ENCODE peak calls at places on chromosomes 2 and 18, in seven cellular contexts. U, M, E, H, T, Z and W are unnamed samples.

GRCh38 chr18:31657823-31658669 is 26.3 kb downstream of the B4GALT6 start:
- DNase-seq in U (no peak), M (no peak), E (no peak), H (no peak), T (no peak), Z (no peak), W (no peak)

GRCh38 chr2:235614900-235615712 is 121.3 kb downstream of the AGAP1 start:
- DNase-seq in U (peak; percentile 45), M (peak; percentile 85), E (no peak), H (peak; percentile 57), T (no peak), Z (no peak), W (peak; percentile 93)

GRCh38 chr2:120118018-120118417 is 105.1 kb downstream of the EPB41L5 start:
- DNase-seq in U (no peak), M (no peak), E (no peak), H (no peak), T (no peak), Z (no peak), W (no peak)

GRCh38 chr2:152335851-152336102 is 803 bp downstream of the FMNL2 start:
- DNase-seq in U (no peak), M (no peak), E (no peak), H (no peak), T (no peak), Z (no peak), W (no peak)

GRCh38 chr2:27622921-27623384 is 5.9 kb downstream of the CCDC121 start:
- DNase-seq in U (no peak), M (peak; percentile 84), E (no peak), H (no peak), T (no peak), Z (no peak), W (no peak)

GRCh38 chr18:23399067-23399466 is 54.0 kb upstream of the RIOK3 start:
- DNase-seq in U (no peak), M (no peak), E (no peak), H (no peak), T (no peak), Z (no peak), W (no peak)

GRCh38 chr18:33916200-33916599 is 308.5 kb downstream of the NOL4 start:
- DNase-seq in U (no peak), M (no peak), E (no peak), H (no peak), T (no peak), Z (peak; percentile 1), W (no peak)

GRCh38 chr2:283996-284794 is 3.7 kb downstream of the ALKAL2 start:
- DNase-seq in U (no peak), M (peak; percentile 52), E (no peak), H (no peak), T (peak; percentile 37), Z (no peak), W (no peak)

GRCh38 chr2:3667151-3667631 is 9.2 kb downstream of the ALLC start:
- DNase-seq in U (no peak), M (peak; percentile 92), E (no peak), H (no peak), T (peak; percentile 87), Z (no peak), W (no peak)

GRCh38 chr2:55923091-55923977 is at the start of gene EFEMP1:
- DNase-seq in U (peak; percentile 52), M (peak; percentile 62), E (no peak), H (peak; percentile 52), T (no peak), Z (no peak), W (peak; percentile 79)

GRCh38 chr18:31206787-31207381 is 44.2 kb upstream of the DSC1 start:
- DNase-seq in U (peak; percentile 44), M (peak; percentile 23), E (peak; percentile 97), H (peak; percentile 13), T (no peak), Z (peak; percentile 23), W (peak; percentile 82)

GRCh38 chr18:48075707-48076093 is 145.2 kb upstream of the SMAD2 start:
- DNase-seq in U (no peak), M (no peak), E (no peak), H (no peak), T (no peak), Z (no peak), W (no peak)

GRCh38 chr18:36314098-36314497 is 16.6 kb downstream of the FHOD3 start:
- DNase-seq in U (peak; percentile 60), M (peak; percentile 55), E (no peak), H (peak; percentile 49), T (no peak), Z (no peak), W (no peak)

GRCh38 chr2:32356735-32357544 is at the start of gene BIRC6:
- DNase-seq in U (peak; percentile 99), M (peak; percentile 95), E (peak; percentile 92), H (peak; percentile 93), T (peak; percentile 98), Z (peak; percentile 86), W (peak; percentile 98)
- TF ChIP-seq POLR2A in U (peak; percentile 75), M (peak; percentile 93), E (peak; percentile 78), H (peak; percentile 52), T (peak; percentile 72), Z (peak; percentile 74), W (peak; percentile 54)

GRCh38 chr18:58712930-58713329 is 41.7 kb downstream of the MALT1 start:
- DNase-seq in U (no peak), M (no peak), E (no peak), H (no peak), T (no peak), Z (no peak), W (no peak)

GRCh38 chr18:58714259-58714658 is 43.0 kb downstream of the MALT1 start:
- DNase-seq in U (no peak), M (no peak), E (no peak), H (no peak), T (no peak), Z (no peak), W (no peak)

GRCh38 chr18:58716046-58716766 is 44.9 kb downstream of the MALT1 start:
- DNase-seq in U (no peak), M (peak; percentile 56), E (no peak), H (no peak), T (no peak), Z (no peak), W (no peak)

GRCh38 chr18:58715540-58715939 is 44.3 kb downstream of the MALT1 start:
- DNase-seq in U (no peak), M (no peak), E (no peak), H (no peak), T (no peak), Z (no peak), W (no peak)

DNA sequence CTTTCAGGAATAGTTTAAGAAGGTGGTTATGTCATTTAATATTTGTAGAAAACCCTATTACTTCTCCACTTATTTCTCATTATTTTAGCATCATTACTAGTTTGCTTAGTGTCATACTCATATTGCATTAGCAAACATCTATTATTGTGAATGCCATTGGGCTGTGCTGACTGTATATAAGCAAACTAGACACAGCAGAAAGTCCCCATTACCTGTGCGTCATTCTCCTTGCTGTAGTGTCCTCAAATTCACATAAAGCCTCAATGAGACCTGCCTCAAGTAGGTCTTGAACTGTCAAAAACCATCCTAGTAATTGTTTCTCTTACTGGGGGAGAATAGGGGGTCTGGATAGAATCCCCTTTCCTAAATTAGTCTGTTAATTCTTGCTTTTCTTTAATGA is 43.6 kb downstream of the MALT1 start:
- DNase-seq in U (no peak), M (no peak), E (no peak), H (no peak), T (no peak), Z (no peak), W (no peak)
- TF ChIP-seq CTCF in U (no peak), M (no peak), E (no peak), H (no peak), T (no peak), Z (no peak), W (no peak)

DNA sequence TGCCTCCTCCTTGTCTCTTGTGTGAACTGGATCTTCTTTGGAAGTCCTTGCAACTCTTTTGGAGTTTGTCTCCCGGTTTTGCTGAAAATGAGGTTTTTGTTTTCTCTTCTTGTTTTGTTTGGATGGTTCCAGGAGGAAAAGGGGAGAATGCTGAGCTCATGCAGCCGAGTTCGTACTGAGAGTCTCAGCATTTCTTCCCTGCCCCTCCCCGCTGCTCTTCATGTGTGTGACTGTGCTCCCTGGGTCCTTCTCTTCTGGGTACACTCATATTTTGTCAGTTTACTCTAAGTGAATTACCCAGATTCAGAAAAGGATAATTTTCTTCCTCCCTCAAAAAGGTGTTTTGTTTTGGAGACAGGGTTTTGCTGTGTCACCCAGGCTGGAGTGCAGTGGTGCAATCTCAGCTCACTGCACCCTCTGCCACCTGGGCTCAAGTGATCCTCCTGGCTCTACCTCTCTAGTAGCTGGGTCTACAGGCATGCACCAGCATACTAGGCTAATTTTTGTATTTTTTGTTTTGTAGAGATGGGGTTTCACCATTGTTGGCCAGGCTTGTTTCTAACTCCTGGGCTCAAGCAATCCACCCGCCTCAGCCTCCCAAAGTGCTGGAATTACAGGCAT is 142.9 kb upstream of the IL1R2 start:
- DNase-seq in U (no peak), M (no peak), E (no peak), H (no peak), T (no peak), Z (no peak), W (no peak)
- H3K36me3 ChIP-seq in U (peaks cover 26% of the 10 kb centered on the region), M (peaks cover 19% of the 10 kb centered on the region), E (peaks cover 5% of the 10 kb centered on the region), H (no peaks in the 10 kb centered on the region), T (peaks cover 13% of the 10 kb centered on the region), Z (peaks cover 38% of the 10 kb centered on the region), W (peaks cover 39% of the 10 kb centered on the region)

GRCh38 chr2:17521621-17522020 is 3.4 kb upstream of the RAD51AP2 start:
- DNase-seq in U (no peak), M (no peak), E (no peak), H (no peak), T (no peak), Z (no peak), W (no peak)

GRCh38 chr2:17517481-17518211 is 594 bp downstream of the RAD51AP2 start:
- DNase-seq in U (no peak), M (no peak), E (no peak), H (no peak), T (no peak), Z (no peak), W (no peak)

GRCh38 chr2:17515652-17516051 is 2.6 kb downstream of the RAD51AP2 start:
- DNase-seq in U (no peak), M (no peak), E (no peak), H (no peak), T (no peak), Z (no peak), W (no peak)

GRCh38 chr2:17520761-17521160 is 2.5 kb upstream of the RAD51AP2 start:
- DNase-seq in U (no peak), M (no peak), E (no peak), H (no peak), T (no peak), Z (no peak), W (no peak)

DNA sequence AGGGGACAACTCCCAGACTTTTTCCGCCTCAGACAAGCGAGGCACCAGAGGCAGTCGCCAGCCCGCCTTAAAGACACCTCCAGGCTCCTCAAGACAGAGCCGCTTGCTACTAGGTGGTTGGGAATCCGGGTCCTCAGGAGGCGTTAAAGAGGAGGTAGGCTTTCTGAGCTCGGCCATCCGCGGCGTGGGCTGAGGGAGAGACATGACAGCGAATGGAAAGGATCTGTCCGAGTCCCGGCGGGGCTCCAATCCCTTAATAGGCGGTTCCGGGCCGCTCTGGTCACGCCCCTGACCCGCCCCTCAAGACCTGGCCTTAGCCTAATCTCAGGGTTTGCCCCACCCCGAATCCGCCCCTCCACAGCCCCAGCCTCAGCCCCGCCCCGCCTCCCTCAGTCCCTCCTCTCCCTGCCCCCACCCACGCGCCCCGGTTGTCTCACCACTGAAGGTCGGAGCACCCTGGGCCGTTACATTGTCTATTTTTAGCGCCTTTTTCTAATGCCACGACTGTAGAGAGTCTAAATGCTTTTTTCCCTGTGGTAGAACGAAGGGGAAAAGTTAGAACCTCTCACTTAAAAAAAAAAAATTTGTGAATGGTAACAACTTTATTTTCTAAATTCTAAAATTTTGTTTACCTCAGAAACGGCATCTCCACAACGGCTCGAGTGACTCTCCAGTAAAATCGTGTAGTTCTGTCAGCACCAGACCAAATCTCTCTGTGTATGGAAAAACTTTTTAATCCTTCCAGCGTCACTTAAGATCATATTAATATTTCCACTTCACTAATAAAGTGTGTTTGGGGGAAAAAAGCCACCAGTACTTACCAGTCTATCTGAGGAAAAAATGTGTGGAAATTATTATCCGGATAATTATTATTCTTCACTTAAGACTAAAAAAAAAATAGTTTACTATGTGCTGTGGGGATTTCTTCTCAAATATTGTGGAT is at the start of gene RAD51AP2:
- DNase-seq in U (peak; percentile 85), M (peak; percentile 66), E (peak; percentile 75), H (peak; percentile 71), T (peak; percentile 97), Z (no peak), W (peak; percentile 89)
- TF ChIP-seq POLR2A in U (no peak), M (no peak), E (no peak), H (no peak), T (no peak), Z (no peak), W (no peak)